ENCODE peak calls at places on chromosomes 16 and 17, in four cellular contexts. J, A, H and C are unnamed samples.

GRCh38 chr17:60445144-60445543 is 22.9 kb downstream of the CHCT1 start:
- DNase-seq in A (no peak), J (no peak), H (no peak), C (no peak)

GRCh38 chr16:28587386-28587785 is 9.5 kb downstream of the SULT1A2 start:
- DNase-seq in J (no peak), A (no peak), H (no peak), C (no peak)

GRCh38 chr16:67530013-67530939 is 1.6 kb downstream of the RIPOR1 start:
- DNase-seq in J (no peak), A (peak; percentile 50), H (no peak), C (peak; percentile 89)

GRCh38 chr17:67399676-67400075 is 22.6 kb downstream of the PITPNC1 start:
- DNase-seq in J (no peak), H (no peak), A (no peak), C (no peak)

GRCh38 chr16:5504028-5504758 is 406.6 kb upstream of the EEF2KMT start:
- DNase-seq in A (no peak), H (no peak), J (no peak), C (peak; percentile 69)

GRCh38 chr17:82750241-82750905 is 1.5 kb upstream of the TBCD start:
- DNase-seq in A (no peak), H (no peak), J (no peak), C (no peak)

GRCh38 chr16:54928421-54929089 is 2.1 kb upstream of the IRX5 start:
- DNase-seq in J (no peak), A (peak; percentile 70), H (no peak), C (peak; percentile 80)

GRCh38 chr17:67746704-67747571 is 29.2 kb downstream of the NOL11 start:
- DNase-seq in H (no peak), J (no peak), A (no peak), C (no peak)

GRCh38 chr17:82577300-82577699 is 57.8 kb downstream of the FOXK2 start:
- DNase-seq in H (no peak), A (no peak), J (no peak), C (no peak)

GRCh38 chr16:88905563-88905962 is 39.1 kb upstream of the PABPN1L start:
- DNase-seq in A (peak; percentile 97), H (no peak), J (no peak), C (peak; percentile 83)

GRCh38 chr17:82882715-82883446 is 43.1 kb upstream of the ZNF750 start:
- DNase-seq in J (no peak), H (no peak), A (no peak), C (no peak)

GRCh38 chr16:78388920-78389564 is 289.6 kb downstream of the WWOX start:
- DNase-seq in H (no peak), J (no peak), A (peak; percentile 21), C (no peak)

GRCh38 chr16:84303023-84303422 is 8.3 kb downstream of the WFDC1 start:
- DNase-seq in H (no peak), A (no peak), J (no peak), C (no peak)

GRCh38 chr17:8837438-8838075 is 29.9 kb downstream of the PIK3R6 start:
- DNase-seq in H (no peak), A (no peak), J (no peak), C (no peak)

GRCh38 chr16:21101631-21102420 is 48.8 kb downstream of the DNAH3 start:
- DNase-seq in A (no peak), H (no peak), J (peak; percentile 43), C (peak; percentile 11)

GRCh38 chr16:21092951-21093350 is 57.7 kb downstream of the DNAH3 start:
- DNase-seq in A (no peak), H (no peak), J (no peak), C (no peak)

GRCh38 chr16:21100447-21100846 is 50.2 kb downstream of the DNAH3 start:
- DNase-seq in H (no peak), A (no peak), J (no peak), C (no peak)

DNA sequence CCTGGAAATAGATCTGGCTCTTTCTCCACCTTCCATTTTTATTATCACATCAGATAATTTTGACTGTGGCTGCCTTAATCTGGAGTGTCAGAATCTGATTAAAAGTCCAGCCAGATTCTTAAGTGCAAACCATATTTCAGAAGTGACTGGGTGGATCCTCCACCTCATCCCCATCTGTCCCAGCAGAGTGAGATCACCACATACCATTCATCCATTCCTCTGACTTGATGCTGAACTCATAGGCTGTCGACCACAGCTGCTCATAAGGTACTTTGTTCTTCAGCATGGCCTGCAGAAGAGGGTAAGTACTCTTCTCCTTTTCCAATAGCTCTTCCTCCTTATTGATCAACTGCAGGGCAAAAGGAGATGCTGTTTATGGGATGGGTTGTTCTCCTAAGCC is 53.5 kb downstream of the DNAH3 start:
- DNase-seq in H (no peak), A (no peak), J (no peak), C (no peak)
- TF ChIP-seq TAF1 in H (no peak), A (no peak), J (no peak), C (no peak)

GRCh38 chr16:48720266-48720665 is 110.3 kb upstream of the N4BP1 start:
- DNase-seq in A (no peak), H (no peak), J (peak; percentile 15), C (no peak)
- TF ChIP-seq REST in A (peak; percentile 64), H (peak; percentile 85), J (peak; percentile 66), C (peak; percentile 93)

GRCh38 chr17:38577645-38578173 is 28.0 kb downstream of the SRCIN1 start:
- DNase-seq in A (no peak), J (no peak), H (no peak), C (no peak)

GRCh38 chr17:38578229-38578628 is 27.5 kb downstream of the SRCIN1 start:
- DNase-seq in J (no peak), A (no peak), H (no peak), C (peak; percentile 84)

GRCh38 chr17:38575781-38576180 is 30.0 kb downstream of the SRCIN1 start:
- DNase-seq in H (no peak), J (no peak), A (no peak), C (no peak)

GRCh38 chr17:38578641-38579480 is 26.9 kb downstream of the SRCIN1 start:
- DNase-seq in J (no peak), A (no peak), H (no peak), C (peak; percentile 58)

GRCh38 chr17:38577244-38577643 is 28.5 kb downstream of the SRCIN1 start:
- DNase-seq in A (no peak), J (no peak), H (no peak), C (no peak)
- TF ChIP-seq FOXM1 in A (no peak), J (no peak), H (no peak), C (no peak)

GRCh38 chr16:35725949-35726348 is 2266.5 kb downstream of the TP53TG3F start:
- DNase-seq in J (no peak), H (no peak), A (no peak), C (no peak)
- TF ChIP-seq TAF1 in J (no peak), H (no peak), A (no peak), C (no peak)

GRCh38 chr16:27314986-27315332 is 1.2 kb downstream of the IL4R start:
- DNase-seq in H (no peak), J (no peak), A (no peak), C (no peak)

GRCh38 chr16:27311897-27312303 is 1.9 kb upstream of the IL4R start:
- DNase-seq in J (no peak), H (no peak), A (no peak), C (no peak)

GRCh38 chr16:27314161-27314723 is 468 bp downstream of the IL4R start:
- DNase-seq in A (peak; percentile 47), H (no peak), J (peak; percentile 63), C (peak; percentile 39)

GRCh38 chr16:27312580-27313421 is 973 bp upstream of the IL4R start:
- DNase-seq in A (no peak), H (no peak), J (no peak), C (no peak)

GRCh38 chr16:27313422-27314160 is at the start of gene IL4R:
- DNase-seq in J (peak; percentile 94), H (no peak), A (peak; percentile 60), C (peak; percentile 74)
- TF ChIP-seq REST in J (no peak), H (no peak), A (no peak), C (no peak)

GRCh38 chr17:48299760-48300159 is 130.3 kb downstream of the SKAP1 start:
- DNase-seq in H (peak; percentile 57), A (no peak), J (no peak), C (no peak)
- TF ChIP-seq FOXM1 in H (no peak), A (no peak), J (no peak), C (no peak)

GRCh38 chr17:48576479-48577309 is 1.5 kb downstream of the HOXB4 start:
- DNase-seq in H (no peak), J (no peak), A (peak; percentile 76), C (no peak)
- TF ChIP-seq TAF1 in H (no peak), J (no peak), A (peak; percentile 40), C (no peak)

GRCh38 chr16:81224836-81225235 is 13.7 kb upstream of the BCO1 start:
- DNase-seq in A (no peak), H (no peak), J (no peak), C (no peak)

GRCh38 chr16:81220369-81220768 is 18.1 kb upstream of the BCO1 start:
- DNase-seq in A (no peak), J (no peak), H (no peak), C (no peak)

GRCh38 chr16:81216706-81217105 is 21.8 kb upstream of the BCO1 start:
- DNase-seq in A (no peak), H (no peak), J (no peak), C (no peak)

GRCh38 chr16:81219151-81219550 is 19.3 kb upstream of the BCO1 start:
- DNase-seq in H (no peak), J (no peak), A (no peak), C (no peak)

GRCh38 chr16:81221731-81222130 is 16.8 kb upstream of the BCO1 start:
- DNase-seq in H (no peak), A (no peak), J (no peak), C (no peak)
- TF ChIP-seq REST in H (no peak), A (no peak), J (no peak), C (no peak)

GRCh38 chr17:49646391-49647255 is 31.3 kb downstream of the SPOP start:
- DNase-seq in A (no peak), J (peak; percentile 23), H (peak; percentile 45), C (no peak)
- TF ChIP-seq FOXM1 in A (no peak), J (no peak), H (no peak), C (no peak)

DNA sequence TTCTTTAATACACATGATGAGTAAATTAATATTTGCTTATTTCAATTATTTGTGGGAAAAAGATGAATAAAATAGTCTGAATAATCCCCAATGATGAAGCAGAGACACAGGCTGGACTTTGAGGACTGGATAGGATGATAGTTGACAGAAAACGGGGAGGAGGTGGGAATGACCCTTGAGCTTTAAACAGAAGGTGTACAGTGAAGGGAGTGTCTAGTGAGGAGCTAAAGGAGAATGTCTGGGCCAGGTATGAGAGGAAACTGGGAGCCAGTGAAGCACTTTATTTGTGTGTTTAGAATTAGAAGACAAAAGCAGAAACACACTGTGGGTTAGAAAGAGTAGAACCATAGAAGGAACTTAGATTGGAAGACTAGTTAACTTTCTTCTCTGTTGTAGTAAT is 230.4 kb upstream of the CA10 start:
- DNase-seq in J (no peak), H (no peak), A (no peak), C (no peak)
- TF ChIP-seq TAF1 in J (no peak), H (no peak), A (no peak), C (no peak)